ENCODE peak calls at places on chromosomes 1 and 21, in four cellular contexts. One of them, this sample, is unnamed.

GRCh38 chr21:33121715-33122475 is 52.0 kb downstream of the OLIG1 start:
- DNase-seq in CD4-positive, alpha-beta T cell: no peak
- DNase-seq in thoracic aorta: no peak
- DNase-seq in amniotic stem cell: no peak
- DNase-seq in this sample: no peak

GRCh38 chr1:170395149-170395548 is 136.8 kb upstream of the GORAB start:
- DNase-seq in CD4-positive, alpha-beta T cell: no peak
- DNase-seq in thoracic aorta: no peak
- DNase-seq in amniotic stem cell: no peak
- DNase-seq in this sample: no peak

GRCh38 chr1:218299416-218299815 is 14.3 kb downstream of the RRP15 start:
- DNase-seq in CD4-positive, alpha-beta T cell: no peak
- DNase-seq in thoracic aorta: no peak
- DNase-seq in amniotic stem cell: peak
- DNase-seq in this sample: no peak

GRCh38 chr1:183124259-183124658 is 61.8 kb upstream of the LAMC2 start:
- DNase-seq in CD4-positive, alpha-beta T cell: no peak
- DNase-seq in thoracic aorta: no peak
- DNase-seq in amniotic stem cell: no peak
- DNase-seq in this sample: no peak

GRCh38 chr1:89671775-89672488 is 39.0 kb downstream of the LRRC8C start:
- DNase-seq in CD4-positive, alpha-beta T cell: no peak
- DNase-seq in thoracic aorta: no peak
- DNase-seq in amniotic stem cell: no peak
- DNase-seq in this sample: no peak

GRCh38 chr21:43988506-43989230 is 23.4 kb upstream of the TRAPPC10 start:
- DNase-seq in CD4-positive, alpha-beta T cell: no peak
- DNase-seq in thoracic aorta: no peak
- DNase-seq in amniotic stem cell: no peak
- DNase-seq in this sample: peak

GRCh38 chr1:55425310-55425930 is 210.3 kb upstream of the USP24 start:
- DNase-seq in CD4-positive, alpha-beta T cell: no peak
- DNase-seq in thoracic aorta: no peak
- DNase-seq in amniotic stem cell: no peak
- DNase-seq in this sample: no peak

GRCh38 chr1:53154859-53155438 is 12.5 kb upstream of the SLC1A7 start:
- DNase-seq in CD4-positive, alpha-beta T cell: no peak
- DNase-seq in thoracic aorta: no peak
- DNase-seq in amniotic stem cell: no peak
- DNase-seq in this sample: no peak

GRCh38 chr1:188170935-188171334 is 1342.2 kb downstream of the PLA2G4A start:
- DNase-seq in CD4-positive, alpha-beta T cell: no peak
- DNase-seq in thoracic aorta: no peak
- DNase-seq in amniotic stem cell: no peak
- DNase-seq in this sample: no peak

GRCh38 chr1:31703431-31704260 is at the start of gene COL16A1:
- DNase-seq in CD4-positive, alpha-beta T cell: no peak
- DNase-seq in thoracic aorta: peak
- DNase-seq in amniotic stem cell: no peak
- DNase-seq in this sample: no peak

GRCh38 chr1:212782422-212783154 is 9.0 kb downstream of the NSL1 start:
- DNase-seq in CD4-positive, alpha-beta T cell: no peak
- DNase-seq in thoracic aorta: no peak
- DNase-seq in amniotic stem cell: peak
- DNase-seq in this sample: peak

This sample was measured in islet precursor cell.